ENCODE peak calls at places on chromosomes 3 and 15, in ten cellular contexts. M is SW480; T is WERI-Rb-1; D is OCI-M1; Q is HFFc6; X is SK-MEL-5; P is NCI-H774; Y is hypothalamus; R is CD4-positive, CD25-positive, alpha-beta regulatory T cell; V is substantia nigra. Z is an unnamed sample.

GRCh38 chr3:11434017-11434526 is 161.9 kb downstream of the ATG7 start:
- DNase-seq in T (no peak), D (no peak), R (no peak), X (peak; percentile 20), Y (peak; percentile 10), Q (peak; percentile 73), V (peak; percentile 3), M (no peak), P (no peak), Z (no peak)

GRCh38 chr15:73593278-73594074 is 39.7 kb downstream of the NPTN start:
- DNase-seq in P (no peak), X (no peak), T (no peak), V (no peak), D (peak; percentile 49), Y (no peak), Q (no peak), M (no peak), R (no peak), Z (peak; percentile 82)

GRCh38 chr15:57947781-57948180 is 117.7 kb downstream of the ALDH1A2 start:
- DNase-seq in Q (no peak), R (no peak), D (no peak), M (no peak), P (no peak), X (no peak), V (no peak), Y (no peak), T (no peak), Z (no peak)

GRCh38 chr15:84876269-84876668 is 8.2 kb upstream of the SLC28A1 start:
- DNase-seq in D (no peak), X (no peak), M (no peak), V (no peak), P (no peak), Y (no peak), Q (no peak), R (no peak), T (no peak), Z (no peak)

GRCh38 chr3:41418961-41419691 is 219.8 kb downstream of the CTNNB1 start:
- DNase-seq in V (no peak), Y (no peak), Q (peak; percentile 51), T (no peak), M (peak; percentile 30), X (peak; percentile 34), R (no peak), D (peak; percentile 56), P (no peak), Z (no peak)

GRCh38 chr15:73677146-73677607 is 7.0 kb upstream of the CD276 start:
- DNase-seq in M (peak; percentile 55), V (no peak), D (peak; percentile 42), Q (peak; percentile 53), P (peak; percentile 36), T (peak; percentile 61), Y (no peak), X (peak; percentile 82), R (peak; percentile 31), Z (peak; percentile 14)

GRCh38 chr15:55915221-55915620 is 78.2 kb downstream of the NEDD4 start:
- DNase-seq in X (no peak), D (no peak), Q (no peak), R (no peak), P (no peak), V (no peak), M (no peak), T (no peak), Y (no peak), Z (no peak)

GRCh38 chr3:188153498-188153948 is 434 bp upstream of the LPP start:
- DNase-seq in P (peak; percentile 87), R (peak; percentile 44), D (peak; percentile 67), X (peak; percentile 91), Q (peak; percentile 89), T (peak; percentile 71), Y (peak; percentile 54), V (peak; percentile 71), M (peak; percentile 85), Z (no peak)

GRCh38 chr15:51737538-51738305 is at the start of gene LYSMD2:
- DNase-seq in R (peak; percentile 56), Y (peak; percentile 58), P (peak; percentile 39), D (peak; percentile 65), M (peak; percentile 35), V (peak; percentile 72), X (peak; percentile 56), Q (no peak), T (peak; percentile 55), Z (peak; percentile 60)

GRCh38 chr3:58071480-58071971 is 63.3 kb downstream of the FLNB start:
- DNase-seq in R (no peak), X (no peak), P (no peak), Q (no peak), V (no peak), Y (no peak), T (no peak), M (peak; percentile 36), D (no peak), Z (no peak)

GRCh38 chr3:134463676-134464611 is 21.8 kb downstream of the ANAPC13 start:
- DNase-seq in Y (no peak), X (no peak), M (no peak), P (no peak), R (no peak), Q (peak; percentile 98), V (no peak), T (no peak), D (no peak), Z (no peak)

GRCh38 chr15:57510647-57511046 is 81.1 kb upstream of the MYZAP start:
- DNase-seq in P (peak; percentile 78), Q (no peak), D (no peak), M (peak; percentile 36), R (no peak), X (no peak), T (no peak), V (no peak), Y (no peak), Z (peak; percentile 68)

GRCh38 chr15:39140060-39140604 is 440.7 kb upstream of the THBS1 start:
- DNase-seq in Q (peak; percentile 91), V (no peak), P (no peak), Y (no peak), M (peak; percentile 30), D (peak; percentile 79), T (no peak), R (no peak), X (peak; percentile 22), Z (no peak)

GRCh38 chr15:61639491-61639890 is 410.4 kb upstream of the RORA start:
- DNase-seq in Y (no peak), M (no peak), V (no peak), P (no peak), T (peak; percentile 80), Q (no peak), X (no peak), D (no peak), R (no peak), Z (no peak)

GRCh38 chr3:122314467-122314866 is 10.6 kb upstream of the CSTA start:
- DNase-seq in P (no peak), M (no peak), Q (no peak), R (no peak), D (no peak), Y (no peak), V (no peak), T (no peak), X (no peak), Z (no peak)

GRCh38 chr3:116140100-116140689 is 305.1 kb downstream of the LSAMP start:
- DNase-seq in Q (peak; percentile 6), D (peak; percentile 82), M (peak; percentile 58), V (no peak), R (no peak), X (peak; percentile 88), P (peak; percentile 8), T (no peak), Y (no peak), Z (peak; percentile 65)

GRCh38 chr15:64701482-64701881 is 73.9 kb downstream of the RBPMS2 start:
- DNase-seq in R (no peak), X (no peak), P (no peak), V (no peak), Y (no peak), D (no peak), M (no peak), Q (no peak), T (no peak), Z (no peak)